ENCODE peak calls at places on chromosome 3, in five cellular contexts. F is NB4, D is MM.1S, J is prostate gland, T is mammary epithelial cell. M is an unnamed sample.

GRCh38 chr3:192409838-192410683 is 317.3 kb downstream of the FGF12 start:
- DNase-seq in J (no peak), F (no peak), D (peak), T (no peak), M (no peak)

GRCh38 chr3:42822828-42823227 is 13.6 kb downstream of the ACKR2 start:
- DNase-seq in T (peak), D (no peak), F (no peak), J (no peak), M (no peak)

GRCh38 chr3:195119461-195120198 is 151.3 kb downstream of the XXYLT1 start:
- DNase-seq in J (no peak), D (no peak), T (no peak), F (no peak), M (no peak)

GRCh38 chr3:102673271-102674115 is 238.7 kb downstream of the ZPLD1 start:
- DNase-seq in J (peak), D (peak), T (peak), F (peak), M (peak)

GRCh38 chr3:124565013-124565412 is 165.2 kb upstream of the UMPS start:
- DNase-seq in T (peak), F (peak), D (peak), J (peak), M (peak)

GRCh38 chr3:71543371-71544016 is 40.0 kb downstream of the FOXP1 start:
- DNase-seq in T (no peak), F (peak), D (no peak), J (no peak), M (peak)

GRCh38 chr3:78868570-78868969 is 899.2 kb downstream of the ROBO1 start:
- DNase-seq in F (no peak), T (no peak), J (no peak), D (no peak), M (no peak)

GRCh38 chr3:143674100-143674968 is 173.9 kb downstream of the SLC9A9 start:
- DNase-seq in T (peak), F (peak), D (peak), J (peak), M (peak)

GRCh38 chr3:32177702-32178198 is 60.7 kb upstream of the CMTM8 start:
- DNase-seq in D (peak), J (peak), F (peak), T (peak), M (peak)

GRCh38 chr3:42022355-42022754 is 60.5 kb upstream of the ULK4 start:
- DNase-seq in J (no peak), T (no peak), D (no peak), F (no peak), M (no peak)

GRCh38 chr3:66712210-66712609 is 211.4 kb upstream of the LRIG1 start:
- DNase-seq in F (no peak), J (peak), T (peak), D (no peak), M (no peak)

GRCh38 chr3:150631515-150632221 is 28.5 kb downstream of the SELENOT start:
- DNase-seq in T (no peak), J (no peak), D (no peak), F (no peak), M (no peak)

GRCh38 chr3:43246956-43247355 is 39.4 kb upstream of the SNRK start:
- DNase-seq in T (no peak), J (no peak), F (no peak), D (no peak), M (no peak)

GRCh38 chr3:126355777-126356372 is 1.3 kb downstream of the KLF15 start:
- DNase-seq in F (no peak), D (peak), T (no peak), J (peak), M (no peak)

GRCh38 chr3:183991403-183991802 is 26.3 kb downstream of the ABCC5 start:
- DNase-seq in J (no peak), T (peak), D (no peak), F (no peak), M (no peak)

GRCh38 chr3:16464499-16465150 is 48.9 kb downstream of the RFTN1 start:
- DNase-seq in J (no peak), D (no peak), F (no peak), T (no peak), M (peak)

GRCh38 chr3:42263354-42264346 is 2.3 kb downstream of the CCK start:
- DNase-seq in T (no peak), D (no peak), F (no peak), J (no peak), M (no peak)

GRCh38 chr3:112395166-112395894 is 62.4 kb downstream of the CD200 start:
- DNase-seq in J (no peak), F (no peak), T (no peak), D (no peak), M (peak)

GRCh38 chr3:16101295-16102186 is 72.9 kb upstream of the GALNT15 start:
- DNase-seq in J (no peak), D (no peak), T (peak), F (no peak), M (no peak)

GRCh38 chr3:55688154-55688553 is 201.0 kb upstream of the WNT5A start:
- DNase-seq in T (no peak), F (no peak), J (no peak), D (peak), M (no peak)

GRCh38 chr3:101379695-101380376 is 59.5 kb upstream of the IMPG2 start:
- DNase-seq in F (peak), J (no peak), T (no peak), D (peak), M (no peak)

GRCh38 chr3:30180305-30181275 is 425.8 kb upstream of the TGFBR2 start:
- DNase-seq in D (no peak), T (peak), F (peak), J (no peak), M (no peak)

GRCh38 chr3:16148213-16148612 is 26.3 kb upstream of the GALNT15 start:
- DNase-seq in J (no peak), F (no peak), D (no peak), T (no peak), M (no peak)

GRCh38 chr3:128270559-128271492 is 117.5 kb downstream of the EEFSEC start:
- DNase-seq in T (peak), F (no peak), D (no peak), J (no peak), M (no peak)

GRCh38 chr3:46670891-46671427 is 22.5 kb downstream of the ALS2CL start:
- DNase-seq in J (no peak), D (no peak), T (no peak), F (no peak), M (no peak)

GRCh38 chr3:100160516-100160915 is 46.2 kb upstream of the FILIP1L start:
- DNase-seq in D (no peak), T (no peak), F (no peak), J (no peak), M (no peak)

GRCh38 chr3:116246406-116246805 is 198.9 kb downstream of the LSAMP start:
- DNase-seq in T (no peak), D (no peak), J (no peak), F (no peak), M (no peak)

GRCh38 chr3:40309925-40310635 is 573 bp downstream of the EIF1B start:
- DNase-seq in D (no peak), F (no peak), T (peak), J (no peak), M (no peak)

GRCh38 chr3:102687851-102688555 is 253.2 kb downstream of the ZPLD1 start:
- DNase-seq in T (no peak), J (no peak), D (no peak), F (no peak), M (no peak)

GRCh38 chr3:24490151-24490550 is 4.5 kb downstream of the THRB start:
- DNase-seq in D (no peak), J (no peak), F (no peak), T (no peak), M (no peak)

GRCh38 chr3:175335229-175335628 is 476.1 kb downstream of the NAALADL2 start:
- DNase-seq in T (no peak), F (no peak), D (no peak), J (no peak), M (no peak)

GRCh38 chr3:112699436-112699978 is 58.6 kb upstream of the CCDC80 start:
- DNase-seq in J (no peak), F (no peak), D (no peak), T (peak), M (no peak)

DNA sequence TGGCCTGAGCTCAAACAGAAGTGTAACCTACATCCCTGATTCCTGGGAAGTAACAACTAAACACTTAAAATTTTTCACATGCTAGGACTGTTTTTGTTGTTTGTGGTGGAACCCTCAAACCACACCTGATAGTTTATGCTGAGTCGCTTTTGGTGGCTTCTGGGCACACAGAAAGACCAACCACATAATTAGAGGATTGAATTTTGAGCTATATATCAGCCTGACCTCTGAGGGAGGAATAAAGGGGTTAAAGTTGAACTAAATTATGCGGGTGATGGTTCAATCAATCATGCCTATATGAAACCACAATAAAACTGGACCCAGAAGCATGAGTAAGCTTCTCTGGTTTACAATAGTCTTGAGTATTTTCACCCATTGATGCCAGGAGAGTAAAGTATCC is 1304.4 kb upstream of the GBE1 start:
- DNase-seq in F (no peak), D (no peak), T (no peak), J (no peak), M (no peak)
- H3K4me3 ChIP-seq in F (no peak), D (no peak), T (no peak), J (no peak), M (no peak)

DNA sequence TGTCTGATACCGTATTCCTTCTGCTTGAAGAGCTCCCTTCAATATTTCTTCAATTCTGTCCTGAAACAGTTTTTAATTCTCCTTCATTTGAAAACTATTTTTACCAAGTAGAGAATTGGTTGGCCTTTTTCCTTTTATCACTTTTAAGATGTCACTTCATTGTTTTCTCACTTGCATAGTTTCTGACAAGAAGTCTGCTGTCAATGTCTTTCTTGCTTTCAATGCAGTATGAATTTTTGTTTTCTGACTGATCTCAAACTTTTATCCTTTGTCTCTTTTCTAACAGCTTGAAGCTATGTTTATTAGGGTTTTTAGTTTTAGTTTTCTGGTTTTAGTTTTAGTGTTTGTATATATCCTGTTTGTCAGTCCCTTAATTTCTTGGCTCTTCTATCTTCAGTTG is 364.8 kb upstream of the TPRG1 start:
- DNase-seq in J (no peak), D (no peak), F (no peak), T (peak), M (no peak)
- H3K4me3 ChIP-seq in J (no peak), D (no peak), F (no peak), T (no peak), M (no peak)

DNA sequence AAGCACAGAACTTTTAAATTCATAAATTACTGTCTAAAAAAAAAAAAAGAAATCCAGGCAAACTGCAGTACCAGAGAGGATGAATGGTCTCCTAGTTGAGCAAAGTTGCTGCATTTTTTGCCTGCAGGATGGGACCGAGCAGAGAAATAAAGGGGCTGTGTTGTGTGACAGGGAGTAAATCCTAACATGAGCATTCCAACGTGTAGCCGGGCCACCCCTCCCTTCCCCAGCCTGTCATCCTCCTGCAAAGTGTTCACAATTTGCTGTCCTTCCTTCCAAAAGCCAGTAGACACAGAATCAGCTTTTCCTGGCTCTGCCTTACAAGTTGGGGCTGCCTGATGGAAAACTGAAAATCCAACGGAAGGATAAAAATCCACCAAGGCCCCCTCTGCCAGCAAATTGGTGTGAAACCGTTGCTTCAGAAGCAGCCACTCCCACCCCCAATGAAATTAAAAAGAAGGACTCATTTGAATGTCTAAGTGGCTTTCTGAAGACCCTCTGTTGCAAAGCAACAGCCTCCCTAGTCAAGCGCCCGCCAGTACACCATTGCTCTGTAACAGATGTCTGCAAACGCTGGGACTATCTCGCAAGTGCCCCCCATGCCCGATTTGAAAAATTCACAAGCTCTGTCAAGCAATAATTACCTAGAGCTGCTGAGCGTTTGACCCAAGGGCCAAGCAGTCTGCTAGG is 710 bp downstream of the FRMD4B start:
- DNase-seq in T (no peak), J (no peak), F (no peak), D (no peak), M (no peak)
- H3K4me3 ChIP-seq in T (peak), J (peak), F (no peak), D (no peak), M (peak)

GRCh38 chr3:197512691-197513571 is 42.8 kb downstream of the BDH1 start:
- DNase-seq in F (no peak), T (no peak), D (no peak), J (no peak), M (no peak)

GRCh38 chr3:197510642-197511018 is 45.1 kb downstream of the BDH1 start:
- DNase-seq in F (no peak), T (no peak), D (no peak), J (no peak), M (no peak)

GRCh38 chr3:197513953-197514785 is 41.6 kb downstream of the BDH1 start:
- DNase-seq in J (no peak), D (no peak), F (no peak), T (peak), M (no peak)

GRCh38 chr3:197511130-197511529 is 44.6 kb downstream of the BDH1 start:
- DNase-seq in T (peak), F (no peak), J (no peak), D (no peak), M (no peak)

GRCh38 chr3:197511853-197512635 is 43.7 kb downstream of the BDH1 start:
- DNase-seq in D (no peak), T (no peak), F (peak), J (no peak), M (no peak)
- H3K4me3 ChIP-seq in D (no peak), T (no peak), F (no peak), J (no peak), M (no peak)

GRCh38 chr3:133561682-133562081 is 11.8 kb upstream of the CDV3 start:
- DNase-seq in J (no peak), T (no peak), D (no peak), F (no peak), M (no peak)

GRCh38 chr3:133563186-133563591 is 10.3 kb upstream of the CDV3 start:
- DNase-seq in T (no peak), J (no peak), F (no peak), D (no peak), M (no peak)

GRCh38 chr3:133562376-133562775 is 11.1 kb upstream of the CDV3 start:
- DNase-seq in D (no peak), T (no peak), F (no peak), J (no peak), M (no peak)
- H3K4me3 ChIP-seq in D (no peak), T (no peak), F (no peak), J (no peak), M (no peak)

DNA sequence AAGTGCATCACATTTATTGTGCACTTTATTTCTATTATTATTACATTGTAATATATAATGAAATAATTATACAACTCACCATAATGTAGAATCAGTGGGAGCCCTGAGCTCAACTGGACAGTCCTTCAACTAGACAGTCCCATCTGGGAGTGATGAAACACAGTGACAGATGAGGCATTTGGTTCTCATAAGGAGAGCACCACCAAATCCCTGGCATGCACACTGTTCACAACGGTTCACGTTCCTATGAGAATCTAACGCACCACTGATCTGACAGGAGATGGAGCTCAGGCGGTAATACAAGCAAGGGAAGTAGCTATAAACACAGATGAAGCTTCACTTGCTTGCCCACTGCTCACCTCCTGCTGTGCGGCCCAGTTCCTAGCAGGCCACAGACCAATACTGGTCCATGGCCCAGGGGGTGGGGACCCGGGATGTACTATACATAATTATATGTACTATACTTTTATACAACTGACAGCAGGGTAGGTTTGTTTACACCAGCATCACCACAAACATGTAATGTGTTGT is 16.9 kb downstream of the PRKAR2A start:
- DNase-seq in F (no peak), T (no peak), D (no peak), J (no peak), M (no peak)
- H3K4me3 ChIP-seq in F (no peak), T (no peak), D (no peak), J (no peak), M (no peak)

DNA sequence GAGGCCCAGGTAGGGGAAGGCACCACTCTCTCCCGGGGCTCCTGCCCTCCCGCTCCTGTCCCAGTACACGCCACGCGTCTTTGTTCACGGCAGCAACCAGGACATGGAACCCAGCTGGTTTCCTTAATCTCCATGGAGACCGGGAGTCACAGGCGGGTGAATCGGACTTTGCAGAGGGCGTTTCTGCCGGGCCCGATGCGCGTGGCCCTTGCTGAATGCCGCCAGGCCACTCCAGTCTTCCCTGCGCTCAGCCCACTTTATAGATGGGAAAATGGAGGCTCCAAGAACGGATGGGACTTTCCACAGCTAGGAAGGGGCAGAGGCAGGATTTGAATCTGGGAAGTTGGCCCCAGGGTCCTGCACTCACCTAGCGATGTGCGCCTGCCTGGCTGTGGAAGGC is 7.4 kb downstream of the PLXND1 start:
- DNase-seq in F (no peak), D (no peak), J (no peak), T (no peak), M (no peak)
- H3K4me3 ChIP-seq in F (no peak), D (no peak), J (no peak), T (no peak), M (no peak)

GRCh38 chr3:38651153-38651789 is 1.8 kb upstream of the SCN5A start:
- DNase-seq in J (peak), D (peak), T (peak), F (peak), M (peak)

GRCh38 chr3:38648024-38648658 is 1.3 kb downstream of the SCN5A start:
- DNase-seq in D (no peak), F (no peak), T (no peak), J (no peak), M (no peak)

GRCh38 chr3:38649500-38650247 is at the start of gene SCN5A:
- DNase-seq in D (peak), F (peak), T (no peak), J (peak), M (no peak)

GRCh38 chr3:38648659-38649499 is 608 bp downstream of the SCN5A start:
- DNase-seq in F (no peak), T (no peak), J (no peak), D (no peak), M (no peak)

GRCh38 chr3:38650248-38650940 is 907 bp upstream of the SCN5A start:
- DNase-seq in T (no peak), F (no peak), J (no peak), D (no peak), M (no peak)
- H3K4me3 ChIP-seq in T (no peak), F (no peak), J (peak), D (peak), M (peak)

M was measured in Jurkat, Clone E6-1.